ENCODE peak calls at places on chromosome 2, in seven cellular contexts. P, J, R, Q, E, B and T are unnamed samples.

GRCh38 chr2:142180820-142181533 is 50.2 kb upstream of the LRP1B start:
- DNase-seq in P (peak; percentile 70), J (no peak), R (no peak), Q (no peak), E (peak; percentile 62), B (peak; percentile 28), T (peak; percentile 18)

GRCh38 chr2:213166109-213166508 is 14.7 kb upstream of the IKZF2 start:
- DNase-seq in P (no peak), J (no peak), R (no peak), Q (no peak), E (no peak), B (no peak), T (no peak)

GRCh38 chr2:145925591-145925990 is 1405.7 kb upstream of the ZEB2 start:
- DNase-seq in P (no peak), J (no peak), R (no peak), Q (no peak), E (no peak), B (no peak), T (no peak)

GRCh38 chr2:133044556-133044955 is 374.6 kb upstream of the LYPD1 start:
- DNase-seq in P (no peak), J (no peak), R (no peak), Q (no peak), E (no peak), B (no peak), T (no peak)

GRCh38 chr2:6580982-6581381 is 284.7 kb downstream of the CMPK2 start:
- DNase-seq in P (peak; percentile 62), J (no peak), R (no peak), Q (no peak), E (no peak), B (no peak), T (no peak)

GRCh38 chr2:234953116-234954031 is 1.6 kb downstream of the SH3BP4 start:
- DNase-seq in P (peak; percentile 70), J (no peak), R (no peak), Q (peak; percentile 70), E (no peak), B (peak; percentile 14), T (no peak)

GRCh38 chr2:136281281-136282117 is 163.6 kb upstream of the CXCR4 start:
- DNase-seq in P (no peak), J (no peak), R (no peak), Q (no peak), E (no peak), B (no peak), T (no peak)

GRCh38 chr2:33435518-33435917 is 40.9 kb upstream of the RASGRP3 start:
- DNase-seq in P (no peak), J (no peak), R (no peak), Q (no peak), E (no peak), B (no peak), T (no peak)

GRCh38 chr2:158042666-158043065 is 59.0 kb upstream of the UPP2 start:
- DNase-seq in P (no peak), J (no peak), R (peak; percentile 24), Q (no peak), E (peak; percentile 44), B (no peak), T (no peak)

GRCh38 chr2:174013310-174013751 is 48.2 kb upstream of the SP3 start:
- DNase-seq in P (peak; percentile 61), J (no peak), R (peak; percentile 39), Q (no peak), E (peak; percentile 83), B (no peak), T (peak; percentile 82)
- H3K4me3 ChIP-seq in P (peak overlapping the region; percentile 66), J (peak overlapping the region; percentile 32), R (peak overlapping the region; percentile 65), Q (peak overlapping the region; percentile 56), E (peak overlapping the region; percentile 41), B (no peak overlapping the region), T (no peak overlapping the region)

DNA sequence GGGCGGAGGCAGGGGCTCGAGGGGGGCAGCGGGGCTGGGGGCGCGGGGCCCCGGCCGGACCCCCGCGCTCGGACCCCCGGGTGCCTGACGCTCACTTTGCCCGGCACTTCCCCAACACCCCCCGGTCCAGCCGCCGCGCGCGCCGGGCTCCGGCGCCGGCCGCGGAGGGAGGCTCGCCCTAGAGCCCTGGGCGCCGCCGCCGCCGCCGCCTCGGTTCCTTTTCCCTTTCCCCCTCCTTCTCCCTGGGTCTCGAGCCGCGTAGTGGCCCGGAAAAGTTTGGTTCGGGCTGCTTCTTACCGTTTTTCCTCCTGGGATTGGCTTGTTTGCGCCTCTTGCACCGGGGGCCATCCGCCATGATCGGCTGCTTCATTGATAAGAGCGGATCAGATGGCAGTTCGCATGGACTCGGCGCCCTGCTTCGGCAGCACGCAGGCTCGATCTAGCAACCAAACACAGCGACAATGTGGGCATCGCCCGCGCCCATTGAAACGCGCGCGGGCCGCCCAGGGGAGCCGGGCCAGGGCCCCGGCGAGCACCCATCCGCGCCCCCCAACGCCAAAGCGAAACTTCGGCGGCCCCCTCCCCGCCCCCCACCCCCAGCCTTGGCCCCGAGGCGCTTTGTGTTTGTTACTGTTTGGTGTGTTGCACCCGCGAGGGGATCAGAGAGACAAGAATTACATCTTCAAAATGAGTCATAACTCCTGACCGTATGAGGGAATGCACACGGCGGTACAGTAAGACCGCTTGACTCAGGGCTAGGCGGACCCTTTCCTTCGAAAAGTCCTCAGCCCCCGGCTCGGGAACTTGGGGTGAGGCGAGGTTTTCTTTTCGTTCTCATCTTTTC is 2.7 kb downstream of the ZEB2 start:
- DNase-seq in P (peak; percentile 98), J (peak; percentile 86), R (peak; percentile 65), Q (no peak), E (peak; percentile 83), B (no peak), T (no peak)
- H3K27me3 ChIP-seq in P (no peaks in the 10 kb centered on the region), J (no peaks in the 10 kb centered on the region), R (peaks cover 6% of the 10 kb centered on the region), Q (no peaks in the 10 kb centered on the region), E (no peaks in the 10 kb centered on the region), B (no peaks in the 10 kb centered on the region), T (peaks cover 18% of the 10 kb centered on the region)

DNA sequence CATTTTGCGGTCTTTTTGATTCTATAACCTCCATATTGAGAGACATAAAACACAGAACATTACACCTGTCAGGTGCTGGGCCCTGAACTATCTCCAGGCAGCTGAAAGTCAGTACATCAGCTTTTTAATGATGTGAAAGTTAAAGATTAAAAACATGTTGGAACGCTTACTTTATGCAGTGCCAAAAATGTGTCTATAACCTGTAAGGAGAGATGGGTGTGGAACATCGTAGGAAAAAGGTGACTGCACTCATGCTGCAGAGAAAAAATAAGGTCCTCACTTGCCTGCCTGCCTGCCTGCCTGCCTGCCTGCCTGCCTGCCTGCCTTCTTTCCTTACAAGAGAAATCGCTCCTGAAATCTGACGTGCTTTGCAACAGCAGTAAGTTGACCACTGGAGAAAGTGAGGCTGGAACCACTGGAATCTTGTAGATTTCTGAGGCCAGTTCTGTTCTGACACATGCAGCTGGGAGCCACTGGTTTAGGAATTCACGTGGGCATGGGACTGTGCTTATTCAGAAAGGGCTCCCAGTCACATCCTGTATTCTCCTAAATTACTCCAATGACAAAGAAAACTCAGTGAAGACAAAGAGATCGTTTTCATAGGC is 34.1 kb downstream of the BCL11A start:
- DNase-seq in P (peak; percentile 87), J (no peak), R (no peak), Q (no peak), E (no peak), B (peak; percentile 48), T (no peak)
- H3K4me3 ChIP-seq in P (no peak overlapping the region), J (no peak overlapping the region), R (no peak overlapping the region), Q (no peak overlapping the region), E (no peak overlapping the region), B (no peak overlapping the region), T (no peak overlapping the region)

DNA sequence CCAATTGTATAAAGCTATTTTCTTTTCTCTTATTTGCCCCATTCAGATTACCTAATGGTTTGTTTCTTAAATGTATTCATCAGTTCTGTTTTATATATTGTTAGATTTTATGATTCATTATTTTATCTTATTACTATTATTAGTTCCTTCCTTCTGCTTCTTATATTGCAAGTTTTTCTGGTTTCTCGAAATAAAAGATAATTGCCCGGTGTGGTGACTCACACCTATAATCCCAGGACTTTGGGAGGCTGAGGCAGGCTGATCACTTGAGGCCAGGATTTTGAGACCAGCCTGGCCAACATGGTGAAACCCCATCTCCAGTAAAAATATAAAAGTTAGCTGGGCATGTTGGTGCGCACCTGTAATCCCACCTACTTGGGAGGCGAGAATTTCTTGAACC is 37.8 kb downstream of the ANTXR1 start:
- DNase-seq in P (no peak), J (no peak), R (no peak), Q (no peak), E (no peak), B (no peak), T (no peak)
- H3K27me3 ChIP-seq in P (no peaks in the 10 kb centered on the region), J (no peaks in the 10 kb centered on the region), R (no peaks in the 10 kb centered on the region), Q (no peaks in the 10 kb centered on the region), E (no peaks in the 10 kb centered on the region), B (no peaks in the 10 kb centered on the region), T (no peaks in the 10 kb centered on the region)

GRCh38 chr2:148020358-148021058 is at the start of gene ORC4:
- DNase-seq in P (peak; percentile 100), J (peak; percentile 99), R (peak; percentile 98), Q (peak; percentile 99), E (peak; percentile 98), B (peak; percentile 99), T (peak; percentile 99)
- H3K4me3 ChIP-seq in P (peak within 1 kb of the TSS; percentile 96), J (peak within 1 kb of the TSS; percentile 75), R (peak within 1 kb of the TSS; percentile 85), Q (peak within 1 kb of the TSS; percentile 94), E (peak within 1 kb of the TSS; percentile 86), B (peak within 1 kb of the TSS; percentile 62), T (peak within 1 kb of the TSS; percentile 96)

GRCh38 chr2:9203006-9203405 is 3.6 kb upstream of the ASAP2 start:
- DNase-seq in P (peak; percentile 30), J (no peak), R (no peak), Q (no peak), E (no peak), B (no peak), T (no peak)

GRCh38 chr2:9205963-9206948 is at the start of gene ASAP2:
- DNase-seq in P (peak; percentile 89), J (peak; percentile 74), R (peak; percentile 73), Q (no peak), E (peak; percentile 91), B (peak; percentile 70), T (peak; percentile 77)

GRCh38 chr2:9205481-9205880 is 1.1 kb upstream of the ASAP2 start:
- DNase-seq in P (no peak), J (no peak), R (no peak), Q (no peak), E (no peak), B (peak; percentile 31), T (no peak)

GRCh38 chr2:9204939-9205338 is 1.7 kb upstream of the ASAP2 start:
- DNase-seq in P (no peak), J (no peak), R (no peak), Q (no peak), E (no peak), B (no peak), T (no peak)

DNA sequence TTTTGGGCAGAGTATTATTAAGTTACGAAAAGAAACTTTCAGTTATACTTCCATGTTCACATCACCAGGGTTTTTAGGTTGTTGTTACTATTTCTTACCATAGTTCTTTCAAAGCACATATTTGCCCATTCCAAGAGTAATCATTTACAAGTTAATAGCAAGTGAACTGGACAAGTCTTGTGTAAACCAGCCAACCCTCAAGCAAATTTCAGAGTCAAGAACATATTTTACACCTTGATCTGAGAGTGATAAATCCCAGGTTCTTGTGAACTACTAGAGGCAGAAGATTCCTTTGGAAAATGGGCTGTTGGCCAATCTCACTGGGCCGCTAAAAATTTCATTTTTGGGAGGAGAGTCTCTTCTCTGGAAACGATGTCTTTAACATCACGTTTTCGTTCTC is 2.7 kb upstream of the ASAP2 start:
- DNase-seq in P (no peak), J (no peak), R (no peak), Q (no peak), E (no peak), B (no peak), T (no peak)
- H3K27me3 ChIP-seq in P (no peaks in the 10 kb centered on the region), J (no peaks in the 10 kb centered on the region), R (no peaks in the 10 kb centered on the region), Q (no peaks in the 10 kb centered on the region), E (no peaks in the 10 kb centered on the region), B (no peaks in the 10 kb centered on the region), T (no peaks in the 10 kb centered on the region)